ENCODE peak calls at places on chromosomes 6 and 20, in six cellular contexts. One of them, this sample, is unnamed.
A peak's percentile ranks its signal among the peaks of the same experiment; 100 is the strongest.

GRCh38 chr6:119978274-119978889 is 628.8 kb upstream of the MAN1A1 start:
- DNase-seq in mesenchymal stem cell: peak; percentile 40
- DNase-seq in uterus: no peak
- DNase-seq in adipocyte: peak; percentile 71
- DNase-seq in mesendoderm: peak; percentile 23
- DNase-seq in GM23338: peak; percentile 51
- DNase-seq in this sample: no peak

GRCh38 chr6:43773050-43773956 is 3.3 kb downstream of the VEGFA start:
- DNase-seq in mesenchymal stem cell: peak; percentile 58
- DNase-seq in GM23338: peak; percentile 80
- DNase-seq in adipocyte: peak; percentile 77
- DNase-seq in mesendoderm: peak; percentile 79
- DNase-seq in uterus: peak; percentile 41
- DNase-seq in this sample: peak; percentile 64

GRCh38 chr6:53258076-53258773 is 90.5 kb downstream of the ELOVL5 start:
- DNase-seq in mesendoderm: peak; percentile 59
- DNase-seq in uterus: no peak
- DNase-seq in mesenchymal stem cell: no peak
- DNase-seq in GM23338: peak; percentile 27
- DNase-seq in adipocyte: no peak
- DNase-seq in this sample: no peak

GRCh38 chr20:11810316-11811130 is 107.2 kb upstream of the BTBD3 start:
- DNase-seq in adipocyte: peak; percentile 40
- DNase-seq in uterus: no peak
- DNase-seq in mesenchymal stem cell: peak; percentile 37
- DNase-seq in GM23338: no peak
- DNase-seq in mesendoderm: no peak
- DNase-seq in this sample: no peak

GRCh38 chr6:39695447-39695846 is 29.8 kb downstream of the KIF6 start:
- DNase-seq in adipocyte: no peak
- DNase-seq in mesenchymal stem cell: no peak
- DNase-seq in uterus: no peak
- DNase-seq in mesendoderm: no peak
- DNase-seq in GM23338: no peak
- DNase-seq in this sample: no peak

GRCh38 chr6:25112207-25112874 is 166.8 kb upstream of the CARMIL1 start:
- DNase-seq in uterus: no peak
- DNase-seq in adipocyte: peak; percentile 60
- DNase-seq in GM23338: no peak
- DNase-seq in mesenchymal stem cell: no peak
- DNase-seq in mesendoderm: no peak
- DNase-seq in this sample: no peak

GRCh38 chr20:42341654-42342053 is 723.5 kb upstream of the CHD6 start:
- DNase-seq in mesendoderm: no peak
- DNase-seq in uterus: no peak
- DNase-seq in mesenchymal stem cell: no peak
- DNase-seq in GM23338: no peak
- DNase-seq in adipocyte: no peak
- DNase-seq in this sample: no peak

GRCh38 chr6:23994013-23994412 is 132.0 kb upstream of the NRSN1 start:
- DNase-seq in GM23338: no peak
- DNase-seq in adipocyte: no peak
- DNase-seq in uterus: no peak
- DNase-seq in mesendoderm: no peak
- DNase-seq in mesenchymal stem cell: no peak
- DNase-seq in this sample: no peak

GRCh38 chr20:17534077-17534476 is 2.9 kb upstream of the BFSP1 start:
- DNase-seq in uterus: no peak
- DNase-seq in mesenchymal stem cell: no peak
- DNase-seq in mesendoderm: no peak
- DNase-seq in GM23338: peak; percentile 60
- DNase-seq in adipocyte: no peak
- DNase-seq in this sample: no peak

GRCh38 chr6:17226766-17227338 is 54.3 kb upstream of the RBM24 start:
- DNase-seq in GM23338: no peak
- DNase-seq in uterus: no peak
- DNase-seq in adipocyte: no peak
- DNase-seq in mesenchymal stem cell: peak; percentile 33
- DNase-seq in mesendoderm: peak; percentile 42
- DNase-seq in this sample: no peak

GRCh38 chr6:1700283-1700967 is 90.7 kb downstream of the FOXC1 start:
- DNase-seq in mesenchymal stem cell: no peak
- DNase-seq in mesendoderm: no peak
- DNase-seq in adipocyte: peak; percentile 40
- DNase-seq in GM23338: no peak
- DNase-seq in uterus: no peak
- DNase-seq in this sample: no peak

GRCh38 chr6:33197431-33198048 is 2.9 kb downstream of the RXRB start:
- DNase-seq in adipocyte: peak; percentile 90
- DNase-seq in uterus: no peak
- DNase-seq in mesenchymal stem cell: peak; percentile 80
- DNase-seq in GM23338: peak; percentile 90
- DNase-seq in mesendoderm: peak; percentile 87
- DNase-seq in this sample: peak; percentile 49

GRCh38 chr6:52106994-52107393 is 19.6 kb upstream of the PKHD1 start:
- DNase-seq in mesenchymal stem cell: no peak
- DNase-seq in mesendoderm: no peak
- DNase-seq in adipocyte: no peak
- DNase-seq in GM23338: no peak
- DNase-seq in uterus: no peak
- DNase-seq in this sample: no peak

GRCh38 chr6:3263091-3263490 is 4.3 kb downstream of the PSMG4 start:
- DNase-seq in mesendoderm: no peak
- DNase-seq in uterus: no peak
- DNase-seq in GM23338: no peak
- DNase-seq in adipocyte: no peak
- DNase-seq in mesenchymal stem cell: no peak
- DNase-seq in this sample: no peak

GRCh38 chr6:32371204-32371603 is 499 bp downstream of the TSBP1 start:
- DNase-seq in adipocyte: no peak
- DNase-seq in mesendoderm: no peak
- DNase-seq in uterus: no peak
- DNase-seq in GM23338: no peak
- DNase-seq in mesenchymal stem cell: no peak
- DNase-seq in this sample: no peak

GRCh38 chr6:160975111-160975510 is 16.5 kb upstream of the MAP3K4 start:
- DNase-seq in GM23338: no peak
- DNase-seq in adipocyte: no peak
- DNase-seq in mesendoderm: no peak
- DNase-seq in uterus: no peak
- DNase-seq in mesenchymal stem cell: no peak
- DNase-seq in this sample: no peak

GRCh38 chr6:166997768-166998255 is 1.4 kb upstream of the CEP43 start:
- DNase-seq in adipocyte: peak; percentile 77
- DNase-seq in mesenchymal stem cell: peak; percentile 86
- DNase-seq in mesendoderm: peak; percentile 90
- DNase-seq in GM23338: peak; percentile 84
- DNase-seq in uterus: peak; percentile 25
- DNase-seq in this sample: peak; percentile 79

GRCh38 chr6:126112171-126112632 is 125.9 kb downstream of the TRMT11 start:
- DNase-seq in mesenchymal stem cell: peak; percentile 15
- DNase-seq in GM23338: no peak
- DNase-seq in uterus: no peak
- DNase-seq in adipocyte: no peak
- DNase-seq in mesendoderm: no peak
- DNase-seq in this sample: no peak

DNA sequence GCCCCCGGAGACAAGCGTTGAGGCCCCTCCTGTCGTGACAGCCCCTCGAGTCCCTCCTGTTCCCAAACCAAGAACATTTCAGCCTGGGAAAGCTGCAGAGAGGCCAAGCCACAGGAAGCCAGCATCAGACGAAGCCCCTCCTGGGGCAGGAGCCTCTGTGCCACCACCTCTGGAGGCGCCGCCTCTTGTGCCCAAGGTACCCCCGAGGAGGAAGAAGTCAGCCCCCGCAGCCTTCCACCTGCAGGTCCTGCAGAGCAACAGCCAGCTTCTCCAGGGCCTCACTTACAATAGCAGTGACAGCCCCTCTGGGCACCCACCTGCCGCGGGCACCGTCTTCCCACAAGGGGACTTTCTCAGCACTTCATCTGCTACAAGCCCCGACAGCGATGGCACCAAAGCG is 72.4 kb downstream of the SERAC1 start:
- DNase-seq in uterus: no peak
- DNase-seq in mesenchymal stem cell: no peak
- DNase-seq in adipocyte: no peak
- DNase-seq in GM23338: no peak
- DNase-seq in mesendoderm: no peak
- DNase-seq in this sample: no peak
- H3K36me3 ChIP-seq in uterus: no peaks in the 10 kb centered on the region
- H3K36me3 ChIP-seq in mesenchymal stem cell: peaks cover 91% of the 10 kb centered on the region
- H3K36me3 ChIP-seq in adipocyte: peaks cover 34% of the 10 kb centered on the region
- H3K36me3 ChIP-seq in GM23338: no peaks in the 10 kb centered on the region
- H3K36me3 ChIP-seq in mesendoderm: no peaks in the 10 kb centered on the region
- H3K36me3 ChIP-seq in this sample: peaks cover 13% of the 10 kb centered on the region

DNA sequence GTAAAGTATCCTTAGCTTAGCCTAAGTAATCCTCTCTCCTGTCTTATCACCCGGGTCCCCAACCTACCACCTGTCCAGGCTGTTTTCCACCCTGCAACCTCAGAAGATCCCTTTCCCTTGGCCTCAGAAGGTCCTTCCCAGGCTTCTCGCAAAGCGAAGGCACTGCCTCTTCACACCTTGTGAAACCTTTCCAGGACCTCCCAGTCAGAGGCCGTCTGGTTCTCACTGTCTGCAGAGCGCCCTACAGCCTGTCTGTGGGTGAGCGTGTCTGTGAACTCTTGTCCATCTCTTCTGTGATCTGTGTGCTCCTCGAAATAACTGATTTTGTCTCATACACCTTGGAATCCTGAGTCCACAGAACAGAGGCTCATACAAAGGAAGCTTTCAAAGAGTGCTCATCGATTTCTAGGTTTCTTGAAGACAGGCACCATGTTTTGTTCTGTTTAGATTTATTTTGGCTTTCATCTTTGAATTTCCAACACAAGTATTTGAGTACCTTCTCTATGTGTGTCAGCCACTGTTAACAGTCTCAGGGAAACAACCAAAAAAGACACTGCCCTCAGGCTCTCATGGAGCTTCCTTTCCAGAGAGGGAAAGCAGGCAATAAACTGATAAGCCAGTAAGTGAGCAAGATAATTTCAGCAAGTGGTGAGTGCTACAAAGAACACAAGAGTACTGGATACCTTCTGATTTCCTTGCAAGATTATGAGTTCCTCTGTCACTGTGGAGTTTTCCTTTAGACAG is 6.3 kb downstream of the PDE10A start:
- DNase-seq in adipocyte: no peak
- DNase-seq in uterus: no peak
- DNase-seq in mesendoderm: peak; percentile 71
- DNase-seq in GM23338: no peak
- DNase-seq in mesenchymal stem cell: no peak
- DNase-seq in this sample: no peak
- H3K27me3 ChIP-seq in adipocyte: peaks cover 45% of the 10 kb centered on the region
- H3K27me3 ChIP-seq in uterus: no peaks in the 10 kb centered on the region
- H3K27me3 ChIP-seq in mesendoderm: peaks cover 10% of the 10 kb centered on the region
- H3K27me3 ChIP-seq in GM23338: peaks cover 54% of the 10 kb centered on the region
- H3K27me3 ChIP-seq in mesenchymal stem cell: no peaks in the 10 kb centered on the region
- H3K27me3 ChIP-seq in this sample: peaks cover 1% of the 10 kb centered on the region

DNA sequence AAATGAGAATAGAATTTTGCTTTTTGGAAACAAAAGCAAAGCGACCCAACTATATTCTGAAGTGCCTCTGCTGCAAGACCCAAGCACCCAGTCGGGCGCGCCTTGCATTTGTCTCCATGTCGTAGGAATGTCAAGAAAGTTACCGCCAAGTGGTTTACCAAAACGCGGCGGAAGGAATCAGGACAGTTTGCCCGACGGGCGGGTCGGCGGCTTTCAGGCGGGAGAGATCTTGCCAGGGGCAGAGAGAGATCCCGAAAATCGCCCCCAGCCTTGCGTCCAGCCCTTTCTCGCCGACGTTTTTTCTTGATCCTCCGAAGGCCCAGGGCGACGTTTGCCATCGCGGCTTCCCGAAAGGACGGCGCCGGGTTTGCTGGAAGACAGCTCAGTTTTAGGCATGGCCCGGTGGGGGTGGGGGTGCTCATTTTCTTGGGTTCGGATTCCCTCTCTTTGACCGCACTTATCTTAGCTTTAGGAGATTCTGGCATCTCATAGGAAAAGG is 3.9 kb upstream of the LIN28B start:
- DNase-seq in mesenchymal stem cell: peak; percentile 59
- DNase-seq in GM23338: peak; percentile 95
- DNase-seq in adipocyte: no peak
- DNase-seq in mesendoderm: peak; percentile 95
- DNase-seq in uterus: no peak
- DNase-seq in this sample: peak; percentile 76
- H3K4me3 ChIP-seq in mesenchymal stem cell: no peak overlapping the region
- H3K4me3 ChIP-seq in GM23338: peak overlapping the region; percentile 57
- H3K4me3 ChIP-seq in adipocyte: no peak overlapping the region
- H3K4me3 ChIP-seq in mesendoderm: no peak overlapping the region
- H3K4me3 ChIP-seq in uterus: no peak overlapping the region
- H3K4me3 ChIP-seq in this sample: no peak overlapping the region

GRCh38 chr6:135300576-135300975 is 119.5 kb downstream of the MYB start:
- DNase-seq in mesendoderm: no peak
- DNase-seq in mesenchymal stem cell: no peak
- DNase-seq in adipocyte: peak; percentile 10
- DNase-seq in uterus: no peak
- DNase-seq in GM23338: no peak
- DNase-seq in this sample: no peak
- H3K36me3 ChIP-seq in mesendoderm: no peaks in the 10 kb centered on the region
- H3K36me3 ChIP-seq in mesenchymal stem cell: peaks cover 32% of the 10 kb centered on the region
- H3K36me3 ChIP-seq in adipocyte: peaks cover 6% of the 10 kb centered on the region
- H3K36me3 ChIP-seq in uterus: no peaks in the 10 kb centered on the region
- H3K36me3 ChIP-seq in GM23338: no peaks in the 10 kb centered on the region
- H3K36me3 ChIP-seq in this sample: peaks cover under 1% of the 10 kb centered on the region

GRCh38 chr6:7532821-7533220 is 8.7 kb upstream of the DSP start:
- DNase-seq in GM23338: peak; percentile 59
- DNase-seq in mesendoderm: peak; percentile 65
- DNase-seq in uterus: no peak
- DNase-seq in mesenchymal stem cell: no peak
- DNase-seq in adipocyte: no peak
- DNase-seq in this sample: no peak

GRCh38 chr6:7526755-7527154 is 14.7 kb upstream of the DSP start:
- DNase-seq in mesendoderm: no peak
- DNase-seq in uterus: no peak
- DNase-seq in adipocyte: no peak
- DNase-seq in mesenchymal stem cell: no peak
- DNase-seq in GM23338: no peak
- DNase-seq in this sample: no peak

GRCh38 chr6:7528565-7528964 is 12.9 kb upstream of the DSP start:
- DNase-seq in GM23338: no peak
- DNase-seq in uterus: no peak
- DNase-seq in adipocyte: peak; percentile 70
- DNase-seq in mesendoderm: no peak
- DNase-seq in mesenchymal stem cell: no peak
- DNase-seq in this sample: no peak

GRCh38 chr6:7532232-7532631 is 9.2 kb upstream of the DSP start:
- DNase-seq in GM23338: peak; percentile 61
- DNase-seq in mesenchymal stem cell: no peak
- DNase-seq in uterus: no peak
- DNase-seq in mesendoderm: peak; percentile 35
- DNase-seq in adipocyte: no peak
- DNase-seq in this sample: no peak

GRCh38 chr6:7529141-7529540 is 12.3 kb upstream of the DSP start:
- DNase-seq in GM23338: no peak
- DNase-seq in uterus: no peak
- DNase-seq in adipocyte: no peak
- DNase-seq in mesenchymal stem cell: no peak
- DNase-seq in mesendoderm: no peak
- DNase-seq in this sample: no peak
- H3K27me3 ChIP-seq in GM23338: no peaks in the 10 kb centered on the region
- H3K27me3 ChIP-seq in uterus: peaks cover 6% of the 10 kb centered on the region
- H3K27me3 ChIP-seq in adipocyte: no peaks in the 10 kb centered on the region
- H3K27me3 ChIP-seq in mesenchymal stem cell: no peaks in the 10 kb centered on the region
- H3K27me3 ChIP-seq in mesendoderm: no peaks in the 10 kb centered on the region
- H3K27me3 ChIP-seq in this sample: no peaks in the 10 kb centered on the region

This sample was measured in aorta.